ENCODE peak calls at places on chromosome 2, in ten cellular contexts. S, Z, W, C, N, R, A, Y, I and X are unnamed samples.

GRCh38 chr2:75646090-75646582 is 447 bp upstream of the MRPL19 start:
- DNase-seq in C (no peak), Z (no peak), I (no peak), Y (peak), R (no peak), W (no peak), A (peak), N (no peak), S (no peak), X (no peak)

GRCh38 chr2:62293490-62294212 is 97.7 kb downstream of the B3GNT2 start:
- DNase-seq in Y (peak), W (peak), R (peak), I (peak), N (peak), A (peak), S (peak), C (no peak), Z (peak), X (peak)

GRCh38 chr2:183162362-183162761 is 38.1 kb downstream of the NUP35 start:
- DNase-seq in R (no peak), Z (no peak), C (no peak), A (no peak), W (no peak), Y (no peak), I (no peak), N (no peak), S (no peak), X (no peak)

GRCh38 chr2:215460682-215461081 is 24.8 kb upstream of the FN1 start:
- DNase-seq in A (no peak), W (no peak), I (no peak), Y (peak), C (no peak), Z (no peak), R (no peak), N (no peak), S (no peak), X (no peak)

GRCh38 chr2:43417296-43417695 is 178.5 kb downstream of the THADA start:
- DNase-seq in Z (no peak), I (no peak), W (no peak), N (no peak), R (no peak), A (no peak), Y (no peak), S (no peak), C (no peak), X (no peak)

GRCh38 chr2:40400336-40400953 is 51.4 kb downstream of the SLC8A1 start:
- DNase-seq in A (no peak), Z (no peak), C (no peak), R (no peak), I (no peak), W (no peak), S (no peak), Y (no peak), N (no peak), X (no peak)

GRCh38 chr2:241068942-241069810 is 32.9 kb downstream of the MTERF4 start:
- DNase-seq in N (no peak), W (no peak), A (no peak), S (no peak), C (no peak), Z (no peak), I (no peak), R (peak), Y (no peak), X (no peak)

GRCh38 chr2:225512873-225513580 is 113.5 kb downstream of the NYAP2 start:
- DNase-seq in W (no peak), C (no peak), N (no peak), A (peak), S (no peak), R (no peak), Z (no peak), Y (peak), I (no peak), X (no peak)

GRCh38 chr2:8006181-8006580 is 675.7 kb upstream of the ID2 start:
- DNase-seq in I (no peak), R (no peak), W (no peak), Y (no peak), N (no peak), S (no peak), Z (no peak), C (no peak), A (no peak), X (no peak)

GRCh38 chr2:85602476-85603234 is at the start of gene TMEM150A:
- DNase-seq in Y (peak), R (peak), Z (peak), A (peak), S (peak), W (peak), I (peak), N (peak), C (peak), X (peak)

GRCh38 chr2:190181066-190181681 is 118.6 kb upstream of the MSTN start:
- DNase-seq in Z (no peak), W (peak), A (no peak), R (no peak), S (no peak), N (no peak), I (no peak), C (no peak), Y (no peak), X (no peak)

GRCh38 chr2:240458044-240458899 is 22.8 kb downstream of the GPC1 start:
- DNase-seq in R (no peak), I (peak), C (no peak), S (no peak), W (peak), Y (no peak), N (no peak), A (no peak), Z (peak), X (no peak)

GRCh38 chr2:145851730-145852129 is 1331.8 kb upstream of the ZEB2 start:
- DNase-seq in A (no peak), Z (no peak), R (no peak), W (no peak), I (no peak), Y (no peak), C (no peak), S (no peak), N (no peak), X (no peak)

GRCh38 chr2:162656516-162656915 is 182.1 kb downstream of the KCNH7 start:
- DNase-seq in I (no peak), C (no peak), R (no peak), Y (no peak), W (no peak), N (no peak), A (no peak), Z (no peak), S (no peak), X (no peak)

GRCh38 chr2:112582314-112582746 is 2.1 kb upstream of the CHCHD5 start:
- DNase-seq in S (no peak), C (peak), W (no peak), R (no peak), I (peak), Y (peak), A (peak), Z (no peak), N (no peak), X (no peak)

GRCh38 chr2:10347559-10347941 is 44.8 kb downstream of the HPCAL1 start:
- DNase-seq in Z (no peak), C (no peak), R (no peak), N (no peak), Y (no peak), W (no peak), A (no peak), I (no peak), S (no peak), X (no peak)

GRCh38 chr2:10345813-10346212 is 43.1 kb downstream of the HPCAL1 start:
- DNase-seq in Z (no peak), N (no peak), W (no peak), S (no peak), R (no peak), Y (no peak), A (no peak), C (no peak), I (no peak), X (no peak)

GRCh38 chr2:10345126-10345525 is 42.4 kb downstream of the HPCAL1 start:
- DNase-seq in N (no peak), C (no peak), Y (no peak), R (no peak), Z (no peak), A (no peak), I (no peak), W (no peak), S (no peak), X (no peak)

GRCh38 chr2:10344105-10345066 is 41.7 kb downstream of the HPCAL1 start:
- DNase-seq in W (no peak), I (no peak), A (no peak), C (no peak), Z (no peak), R (no peak), S (no peak), N (no peak), Y (no peak), X (no peak)

DNA sequence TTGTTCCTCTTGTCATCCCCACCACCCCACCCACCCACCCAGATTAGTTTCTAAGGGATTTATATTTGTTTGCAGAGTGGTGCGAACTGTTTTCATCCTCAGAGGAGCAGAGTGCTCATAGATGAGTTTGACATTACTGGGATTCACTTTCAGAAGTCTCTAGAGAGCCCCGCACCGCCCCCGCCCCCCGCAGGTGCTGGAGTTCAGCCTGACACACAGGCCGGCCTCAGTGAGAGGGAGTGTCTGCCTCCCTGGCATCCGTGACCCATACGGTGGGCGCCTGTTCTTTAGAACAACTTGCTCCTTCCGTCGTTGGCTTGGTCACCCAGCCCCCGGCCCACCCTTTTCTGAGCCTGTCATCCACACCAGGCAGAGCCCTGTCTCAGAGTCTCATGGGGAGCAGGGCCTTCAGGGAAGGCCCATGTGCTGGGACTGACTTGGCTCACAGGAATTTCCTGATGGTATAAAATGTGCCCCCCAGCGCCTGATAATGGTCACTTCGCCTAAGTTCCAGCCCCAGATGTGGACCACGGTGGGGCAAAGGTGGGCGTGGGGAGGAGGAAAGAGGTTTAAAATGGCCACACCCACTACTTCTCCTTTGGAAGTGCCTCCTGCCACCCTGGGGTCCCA is 44.3 kb downstream of the HPCAL1 start:
- DNase-seq in I (no peak), R (no peak), C (no peak), S (no peak), Z (no peak), A (no peak), Y (no peak), N (no peak), W (no peak), X (no peak)
- H3K27ac ChIP-seq in I (no peak), R (no peak), C (no peak), S (peak), Z (no peak), A (peak), Y (no peak), N (no peak), W (no peak), X (no peak)

GRCh38 chr2:1234731-1235308 is 178.4 kb upstream of the TPO start:
- DNase-seq in S (no peak), Z (no peak), C (no peak), A (no peak), R (no peak), W (no peak), N (no peak), I (no peak), Y (no peak), X (no peak)
- TF ChIP-seq EP300 in S (no peak), Z (no peak), C (no peak), A (no peak), R (no peak), W (no peak), N (no peak), I (no peak), Y (no peak), X (no peak)

DNA sequence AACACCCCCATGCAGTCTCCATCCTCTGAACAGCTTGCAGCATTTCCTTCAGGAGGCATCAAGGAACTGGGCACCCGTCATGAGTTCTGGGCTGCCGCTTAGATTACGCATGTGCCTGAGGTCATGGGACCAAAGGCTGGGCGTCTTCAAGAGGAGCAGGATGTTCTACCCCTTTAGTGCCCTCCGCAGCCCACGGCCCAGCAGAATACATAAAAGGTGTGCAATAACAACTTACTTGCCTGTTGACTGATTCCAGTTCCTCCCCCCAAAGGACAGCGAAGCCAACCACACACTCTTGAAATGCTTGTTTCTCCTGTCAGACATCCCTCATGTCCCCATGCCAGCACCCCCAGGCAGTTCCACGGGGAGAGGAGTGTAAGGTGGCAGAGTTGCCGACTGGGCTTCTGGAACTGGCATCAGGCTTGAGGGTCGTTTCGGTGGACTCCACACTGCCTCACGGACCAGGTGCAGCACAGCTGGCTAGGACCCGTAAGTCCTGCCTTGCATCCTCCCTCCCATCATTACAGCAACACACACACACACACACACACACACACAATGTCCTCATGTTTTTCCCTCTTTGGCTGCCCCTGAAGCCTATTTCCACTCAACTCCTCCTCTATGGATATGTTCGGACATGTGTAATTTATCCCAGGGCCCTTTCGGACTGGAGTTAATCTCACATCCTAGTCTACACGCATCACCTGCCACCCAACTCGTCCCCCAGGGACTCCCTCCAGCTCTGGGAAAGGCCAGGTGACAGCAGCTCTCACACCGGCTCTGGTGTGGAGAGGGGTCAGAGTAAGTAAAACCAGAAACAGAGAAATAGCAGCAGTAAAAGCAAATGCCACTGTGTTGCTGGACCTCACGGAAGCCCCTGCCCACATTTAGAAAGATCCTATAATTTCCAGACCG is 200.7 kb downstream of the BCL11A start:
- DNase-seq in A (no peak), Z (no peak), Y (no peak), C (no peak), W (no peak), S (no peak), I (no peak), N (no peak), R (no peak), X (peak)
- H3K27ac ChIP-seq in A (no peak), Z (no peak), Y (no peak), C (no peak), W (no peak), S (no peak), I (no peak), N (no peak), R (no peak), X (peak)

GRCh38 chr2:168571061-168571460 is 115.0 kb downstream of the CERS6 start:
- DNase-seq in Y (no peak), Z (no peak), N (no peak), A (no peak), R (no peak), W (no peak), S (no peak), C (no peak), I (no peak), X (no peak)
- TF ChIP-seq EP300 in Y (no peak), Z (no peak), N (no peak), A (no peak), R (no peak), W (no peak), S (no peak), C (no peak), I (no peak), X (no peak)

DNA sequence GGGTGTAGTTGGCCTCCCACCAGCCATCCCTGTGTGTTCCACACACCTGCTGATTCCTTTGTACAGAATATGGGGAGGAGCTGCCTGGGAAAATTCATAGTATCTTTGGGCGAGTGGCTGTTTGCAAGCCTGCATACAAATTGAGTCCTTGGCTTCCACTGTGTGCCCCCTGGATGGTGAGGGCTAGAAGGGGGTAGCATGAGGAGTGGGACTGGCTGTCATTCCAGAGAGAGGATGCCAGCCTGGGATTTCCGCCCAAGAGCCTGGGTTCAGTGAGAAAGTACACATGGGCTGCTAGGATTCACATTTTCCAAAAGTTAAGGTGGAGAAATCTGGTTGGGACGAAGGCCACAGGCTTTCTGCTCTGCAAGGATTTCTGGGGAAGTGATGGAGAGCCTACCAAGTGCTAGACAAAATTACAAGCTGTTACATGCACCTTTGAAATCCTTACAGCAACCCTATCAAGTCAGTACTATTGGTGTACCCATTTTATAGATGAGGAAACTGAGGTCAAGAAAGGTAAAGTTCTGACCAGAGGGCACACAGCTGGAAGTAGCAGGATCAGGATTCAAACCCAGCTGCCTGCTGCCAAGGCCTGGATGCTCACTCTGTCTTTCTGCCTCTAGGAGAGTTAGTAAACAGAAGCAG is 606 bp upstream of the TOGARAM2 start:
- DNase-seq in A (no peak), R (no peak), W (no peak), I (no peak), S (no peak), N (no peak), C (no peak), Z (no peak), Y (no peak), X (no peak)
- H3K27ac ChIP-seq in A (no peak), R (no peak), W (peak), I (no peak), S (peak), N (no peak), C (no peak), Z (peak), Y (no peak), X (peak)